ENCODE peak calls at places on chromosomes 4 and X, in five cellular contexts. One of them, this sample, is unnamed. For H3K4me1, the result is how much of the 10 kb centered on the place peaks cover.

GRCh38 chr4:10893417-10893816 is 208.8 kb upstream of the CLNK start:
- DNase-seq in suprapubic skin: no peak
- DNase-seq in psoas muscle: no peak
- DNase-seq in tibial nerve: no peak
- DNase-seq in cardiac muscle cell: peak
- DNase-seq in this sample: peak

GRCh38 chr4:89299153-89299789 is 8.3 kb downstream of the GPRIN3 start:
- DNase-seq in cardiac muscle cell: peak
- DNase-seq in psoas muscle: no peak
- DNase-seq in suprapubic skin: no peak
- DNase-seq in tibial nerve: no peak
- DNase-seq in this sample: peak

GRCh38 chr4:182246401-182247205 is 3.4 kb downstream of the TENM3 start:
- DNase-seq in tibial nerve: no peak
- DNase-seq in psoas muscle: no peak
- DNase-seq in cardiac muscle cell: peak
- DNase-seq in suprapubic skin: no peak
- DNase-seq in this sample: no peak

GRCh38 chr4:56704074-56704473 is 23.0 kb upstream of the HOPX start:
- DNase-seq in suprapubic skin: no peak
- DNase-seq in tibial nerve: no peak
- DNase-seq in cardiac muscle cell: no peak
- DNase-seq in psoas muscle: no peak
- DNase-seq in this sample: no peak

GRCh38 chr4:102824398-102824797 is 3.0 kb downstream of the UBE2D3 start:
- DNase-seq in suprapubic skin: no peak
- DNase-seq in tibial nerve: no peak
- DNase-seq in cardiac muscle cell: no peak
- DNase-seq in psoas muscle: no peak
- DNase-seq in this sample: no peak

GRCh38 chr4:105280338-105280809 is 133.7 kb downstream of the TET2 start:
- DNase-seq in psoas muscle: no peak
- DNase-seq in suprapubic skin: no peak
- DNase-seq in tibial nerve: no peak
- DNase-seq in cardiac muscle cell: no peak
- DNase-seq in this sample: no peak

GRCh38 chr4:84456157-84456556 is 42.9 kb downstream of the NKX6-1 start:
- DNase-seq in cardiac muscle cell: no peak
- DNase-seq in psoas muscle: no peak
- DNase-seq in suprapubic skin: no peak
- DNase-seq in tibial nerve: no peak
- DNase-seq in this sample: no peak

GRCh38 chr4:141039156-141039555 is 94.1 kb downstream of the RNF150 start:
- DNase-seq in tibial nerve: no peak
- DNase-seq in cardiac muscle cell: no peak
- DNase-seq in psoas muscle: no peak
- DNase-seq in suprapubic skin: no peak
- DNase-seq in this sample: no peak

GRCh38 chr4:26076896-26077295 is 162.9 kb downstream of the SMIM20 start:
- DNase-seq in suprapubic skin: no peak
- DNase-seq in tibial nerve: no peak
- DNase-seq in psoas muscle: no peak
- DNase-seq in cardiac muscle cell: no peak
- DNase-seq in this sample: no peak

GRCh38 chr4:163613375-163613774 is 118.9 kb downstream of the TMA16 start:
- DNase-seq in tibial nerve: no peak
- DNase-seq in cardiac muscle cell: no peak
- DNase-seq in suprapubic skin: no peak
- DNase-seq in psoas muscle: no peak
- DNase-seq in this sample: no peak

GRCh38 chr4:123546123-123546654 is 149.6 kb downstream of the SPRY1 start:
- DNase-seq in psoas muscle: no peak
- DNase-seq in tibial nerve: no peak
- DNase-seq in suprapubic skin: no peak
- DNase-seq in cardiac muscle cell: no peak
- DNase-seq in this sample: no peak

GRCh38 chr4:139300431-139301142 is 718 bp upstream of the NAA15 start:
- DNase-seq in tibial nerve: no peak
- DNase-seq in psoas muscle: no peak
- DNase-seq in cardiac muscle cell: peak
- DNase-seq in suprapubic skin: no peak
- DNase-seq in this sample: peak
- H3K4me1 ChIP-seq in tibial nerve: under half
- H3K4me1 ChIP-seq in psoas muscle: under half
- H3K4me1 ChIP-seq in cardiac muscle cell: under half
- H3K4me1 ChIP-seq in suprapubic skin: under half
- H3K4me1 ChIP-seq in this sample: under half

DNA sequence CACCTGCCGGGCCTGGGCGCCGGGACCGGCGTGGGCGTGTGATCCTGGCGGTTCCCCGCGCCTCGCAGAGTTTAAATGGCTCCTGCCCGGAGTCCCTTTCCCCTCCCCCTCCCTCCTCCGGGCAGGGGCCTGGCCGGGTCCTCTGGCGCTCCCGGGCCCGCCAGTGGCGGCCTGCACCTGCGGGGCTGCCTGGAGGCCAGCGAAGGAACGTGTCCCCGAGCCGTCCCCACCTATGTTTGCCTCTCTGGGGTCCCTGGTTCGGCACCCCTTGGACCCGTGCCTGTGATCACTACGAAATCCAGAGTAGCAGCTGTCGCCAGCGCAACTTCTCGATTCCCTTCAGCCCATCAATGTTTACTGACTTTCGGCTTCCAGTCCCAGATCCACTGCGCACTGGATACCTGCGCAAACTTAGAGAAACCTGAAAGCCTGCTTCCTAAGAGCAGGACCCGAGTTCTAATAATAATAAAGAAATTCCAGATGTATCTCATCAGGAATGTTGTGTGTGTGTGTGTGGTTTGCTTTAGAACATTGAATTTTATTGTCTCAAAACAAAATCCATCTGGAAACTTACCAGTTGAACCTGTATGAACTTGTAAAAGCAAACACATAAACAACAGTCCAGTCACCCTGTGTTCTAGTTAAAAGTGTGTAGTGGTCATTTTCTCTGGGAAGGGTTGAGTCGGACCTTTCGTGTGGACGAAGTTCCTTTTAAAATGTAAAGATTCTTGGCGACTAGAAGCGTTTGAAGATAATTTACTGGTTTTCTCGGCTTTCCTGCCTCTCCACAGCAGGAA is 808 bp downstream of the SHROOM2 start:
- DNase-seq in psoas muscle: no peak
- DNase-seq in cardiac muscle cell: peak
- DNase-seq in suprapubic skin: no peak
- DNase-seq in tibial nerve: no peak
- DNase-seq in this sample: no peak
- H3K27ac ChIP-seq in psoas muscle: no peak
- H3K27ac ChIP-seq in cardiac muscle cell: peak
- H3K27ac ChIP-seq in suprapubic skin: peak
- H3K27ac ChIP-seq in tibial nerve: no peak
- H3K27ac ChIP-seq in this sample: no peak

GRCh38 chr4:73964862-73965611 is 16.8 kb downstream of the PF4 start:
- DNase-seq in suprapubic skin: no peak
- DNase-seq in cardiac muscle cell: peak
- DNase-seq in tibial nerve: no peak
- DNase-seq in psoas muscle: no peak
- DNase-seq in this sample: no peak
- TF ChIP-seq CTCF in suprapubic skin: no peak
- TF ChIP-seq CTCF in cardiac muscle cell: peak
- TF ChIP-seq CTCF in tibial nerve: no peak
- TF ChIP-seq CTCF in psoas muscle: no peak
- TF ChIP-seq CTCF in this sample: peak

GRCh38 chr4:152431287-152431686 is 104.6 kb downstream of the FBXW7 start:
- DNase-seq in suprapubic skin: no peak
- DNase-seq in tibial nerve: no peak
- DNase-seq in cardiac muscle cell: no peak
- DNase-seq in psoas muscle: no peak
- DNase-seq in this sample: no peak

GRCh38 chr4:152437561-152437960 is 98.3 kb downstream of the FBXW7 start:
- DNase-seq in psoas muscle: no peak
- DNase-seq in tibial nerve: no peak
- DNase-seq in cardiac muscle cell: no peak
- DNase-seq in suprapubic skin: no peak
- DNase-seq in this sample: no peak

GRCh38 chr4:152431784-152432183 is 104.1 kb downstream of the FBXW7 start:
- DNase-seq in cardiac muscle cell: no peak
- DNase-seq in tibial nerve: no peak
- DNase-seq in suprapubic skin: no peak
- DNase-seq in psoas muscle: no peak
- DNase-seq in this sample: no peak

GRCh38 chr4:152434011-152434410 is 101.9 kb downstream of the FBXW7 start:
- DNase-seq in suprapubic skin: no peak
- DNase-seq in psoas muscle: no peak
- DNase-seq in cardiac muscle cell: no peak
- DNase-seq in tibial nerve: no peak
- DNase-seq in this sample: peak

DNA sequence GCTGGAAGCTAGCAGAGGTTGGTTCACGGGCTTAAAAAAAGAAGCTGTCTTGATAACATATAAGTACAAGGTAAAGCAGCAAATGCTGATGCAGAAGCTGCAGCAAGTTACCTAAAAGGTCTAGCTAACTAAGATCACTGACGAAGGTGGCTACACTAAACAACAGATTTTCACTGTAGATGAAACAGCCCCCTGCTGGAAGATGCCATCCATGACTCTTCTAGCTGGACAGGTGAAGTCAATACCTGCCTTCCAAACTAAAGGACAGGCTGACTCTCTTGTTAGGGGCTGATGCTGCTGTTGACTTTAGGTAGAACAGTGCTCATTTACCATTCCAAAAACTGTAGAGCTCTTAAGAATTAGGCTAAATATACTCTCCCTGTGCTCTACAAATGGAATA is 99.5 kb downstream of the FBXW7 start:
- DNase-seq in tibial nerve: no peak
- DNase-seq in suprapubic skin: no peak
- DNase-seq in cardiac muscle cell: no peak
- DNase-seq in psoas muscle: no peak
- DNase-seq in this sample: peak
- H3K4me1 ChIP-seq in tibial nerve: under half
- H3K4me1 ChIP-seq in suprapubic skin: under half
- H3K4me1 ChIP-seq in cardiac muscle cell: under half
- H3K4me1 ChIP-seq in psoas muscle: under half
- H3K4me1 ChIP-seq in this sample: under half